ENCODE peak calls at places on chromosomes 16 and 17, in six cellular contexts. Q is OCI-LY7, C is ovary, S is sigmoid colon, R is fibroblast of lung, I is tibial nerve. K is an unnamed sample. For H3K4me1, the result is how much of the 10 kb centered on the place peaks cover.

GRCh38 chr17:77772899-77773358 is 185.6 kb upstream of the TNRC6C start:
- DNase-seq in Q (no peak), C (no peak), S (no peak), R (no peak), I (no peak), K (no peak)

GRCh38 chr17:5874486-5874885 is 195.7 kb upstream of the WSCD1 start:
- DNase-seq in Q (no peak), C (no peak), S (no peak), R (no peak), I (no peak), K (no peak)

GRCh38 chr16:87812200-87812656 is 46.4 kb upstream of the KLHDC4 start:
- DNase-seq in Q (no peak), C (no peak), S (peak), R (no peak), I (no peak), K (no peak)

GRCh38 chr17:73292031-73292531 is 19.7 kb downstream of the CDC42EP4 start:
- DNase-seq in Q (no peak), C (no peak), S (peak), R (peak), I (no peak), K (peak)

GRCh38 chr17:69327060-69327831 is at the start of gene ABCA5:
- DNase-seq in Q (peak), C (peak), S (peak), R (peak), I (peak), K (peak)

GRCh38 chr16:85719605-85720318 is 31.0 kb upstream of the GINS2 start:
- DNase-seq in Q (no peak), C (no peak), S (no peak), R (no peak), I (no peak), K (no peak)

GRCh38 chr16:86942469-86943175 is 364.3 kb downstream of the FOXL1 start:
- DNase-seq in Q (no peak), C (no peak), S (no peak), R (peak), I (no peak), K (no peak)

GRCh38 chr17:39963826-39964225 is 1.0 kb downstream of the GSDMA start:
- DNase-seq in Q (no peak), C (no peak), S (no peak), R (no peak), I (no peak), K (no peak)

GRCh38 chr17:81337449-81337848 is 42.3 kb upstream of the SLC38A10 start:
- DNase-seq in Q (no peak), C (peak), S (peak), R (no peak), I (no peak), K (no peak)

GRCh38 chr17:20852541-20853370 is 190.1 kb downstream of the USP22 start:
- DNase-seq in Q (no peak), C (no peak), S (peak), R (peak), I (no peak), K (peak)

GRCh38 chr17:41976142-41976768 is 9.7 kb downstream of the CNP start:
- DNase-seq in Q (no peak), C (peak), S (no peak), R (no peak), I (no peak), K (no peak)

DNA sequence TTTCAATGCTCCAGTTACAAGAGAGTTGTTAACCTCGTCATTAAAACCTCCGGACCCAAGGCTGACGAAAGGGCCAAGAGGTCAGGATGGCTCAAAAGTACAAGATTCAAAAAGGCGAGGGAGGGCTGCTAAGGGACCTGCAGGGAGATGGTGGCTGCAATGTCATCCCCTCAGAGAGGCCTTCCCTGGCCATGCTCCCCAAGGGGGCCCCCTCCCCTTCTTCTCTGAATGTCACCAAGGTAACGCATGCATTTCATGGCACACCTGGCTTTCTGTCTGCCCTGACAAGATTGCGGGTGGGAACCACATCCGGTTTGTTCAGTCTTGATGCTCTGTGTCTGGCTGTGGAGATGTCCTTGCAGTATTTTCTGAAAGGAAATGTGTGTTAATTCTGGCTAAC is 89.9 kb downstream of the C16orf78 start:
- DNase-seq in Q (peak), C (no peak), S (peak), R (no peak), I (no peak), K (no peak)
- H3K4me1 ChIP-seq in Q (half or more), C (under half), S (under half), R (under half), I (under half), K (under half)

GRCh38 chr16:10625595-10626357 is 45.4 kb upstream of the EMP2 start:
- DNase-seq in Q (no peak), C (no peak), S (no peak), R (peak), I (no peak), K (no peak)

GRCh38 chr16:10624527-10624926 is 44.1 kb upstream of the EMP2 start:
- DNase-seq in Q (no peak), C (no peak), S (no peak), R (no peak), I (no peak), K (no peak)

GRCh38 chr16:10620120-10620519 is 39.7 kb upstream of the EMP2 start:
- DNase-seq in Q (no peak), C (no peak), S (no peak), R (no peak), I (no peak), K (no peak)

GRCh38 chr16:10622036-10622921 is 41.9 kb upstream of the EMP2 start:
- DNase-seq in Q (no peak), C (no peak), S (no peak), R (no peak), I (no peak), K (peak)

GRCh38 chr16:10623059-10623458 is 42.7 kb upstream of the EMP2 start:
- DNase-seq in Q (no peak), C (no peak), S (no peak), R (no peak), I (no peak), K (no peak)
- H3K27ac ChIP-seq in Q (no peak), C (no peak), S (no peak), R (no peak), I (peak), K (no peak)

GRCh38 chr16:11627292-11627663 is 40.6 kb upstream of the LITAF start:
- DNase-seq in Q (no peak), C (no peak), S (no peak), R (no peak), I (no peak), K (no peak)
- H3K4me1 ChIP-seq in Q (half or more), C (under half), S (under half), R (under half), I (under half), K (under half)

DNA sequence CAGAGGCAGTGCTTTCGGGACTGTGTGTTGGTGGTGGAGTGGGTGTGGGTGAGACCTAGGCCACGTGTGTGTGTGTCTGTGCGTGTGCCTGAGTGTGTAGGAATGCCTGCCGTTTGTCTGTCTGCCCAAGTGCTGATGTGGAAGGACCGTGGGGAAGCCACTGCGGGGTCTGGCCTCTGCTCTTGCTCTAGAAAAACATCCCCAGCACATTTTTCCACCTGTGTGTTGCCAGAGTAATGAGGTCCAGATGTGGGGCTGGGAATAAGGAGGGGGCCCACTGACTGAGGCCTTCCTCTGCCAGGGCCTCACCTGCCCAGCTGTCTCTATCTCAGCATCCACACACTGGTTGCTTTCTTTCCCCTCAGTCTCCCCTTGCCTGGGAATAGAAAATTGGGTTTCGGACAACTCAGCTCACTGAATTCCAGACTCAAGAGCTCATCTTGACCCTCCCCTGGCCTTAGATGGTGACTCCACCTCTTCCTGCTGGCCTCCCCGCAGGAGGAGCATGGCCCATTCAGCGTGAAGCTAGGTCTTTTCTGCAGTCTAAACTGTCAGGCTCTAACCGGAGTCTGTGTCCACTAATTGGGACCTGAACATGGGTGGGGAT is 7.6 kb downstream of the SGCA start:
- DNase-seq in Q (no peak), C (peak), S (no peak), R (peak), I (no peak), K (peak)
- H3K27ac ChIP-seq in Q (no peak), C (peak), S (peak), R (peak), I (peak), K (peak)

GRCh38 chr17:28940675-28941074 is 10.6 kb downstream of the PHF12 start:
- DNase-seq in Q (no peak), C (no peak), S (no peak), R (no peak), I (no peak), K (no peak)

GRCh38 chr17:28942925-28943324 is 8.4 kb downstream of the PHF12 start:
- DNase-seq in Q (no peak), C (no peak), S (no peak), R (no peak), I (no peak), K (no peak)

GRCh38 chr17:28938552-28938951 is 12.8 kb downstream of the PHF12 start:
- DNase-seq in Q (no peak), C (no peak), S (no peak), R (no peak), I (no peak), K (no peak)

GRCh38 chr17:28940142-28940541 is 11.2 kb downstream of the PHF12 start:
- DNase-seq in Q (no peak), C (no peak), S (no peak), R (no peak), I (no peak), K (no peak)

DNA sequence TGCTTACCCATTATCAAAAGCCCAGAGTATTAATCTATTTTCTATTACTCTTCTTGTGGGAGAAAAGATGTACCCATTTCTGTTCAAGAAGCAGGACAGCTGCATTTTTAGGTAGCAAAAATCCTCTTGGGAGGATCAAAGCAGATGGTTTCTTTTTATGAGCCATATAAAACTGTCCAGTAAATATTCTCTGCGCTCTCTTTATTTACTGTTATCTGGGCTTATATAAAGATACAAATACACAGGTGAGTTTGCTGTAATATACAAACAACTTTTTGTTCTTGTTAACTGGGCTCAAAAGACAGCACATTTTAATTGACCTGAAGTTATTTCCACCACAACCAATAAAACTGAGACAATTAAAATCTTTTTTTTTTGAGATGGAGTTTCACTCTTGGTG is 10.1 kb downstream of the PHF12 start:
- DNase-seq in Q (no peak), C (no peak), S (no peak), R (no peak), I (no peak), K (no peak)
- H3K4me1 ChIP-seq in Q (under half), C (under half), S (under half), R (under half), I (half or more), K (half or more)